ENCODE peak calls at places on chromosomes 11 and 22, in seven cellular contexts. B is stomach, H is esophagus squamous epithelium, Z is uterus, S is cardiac muscle cell, W is neuronal stem cell, V is GM23248. A is an unnamed sample.

GRCh38 chr11:130561441-130561881 is 113.0 kb downstream of the ADAMTS15 start:
- DNase-seq in W (no peak), H (no peak), B (no peak), Z (no peak), V (peak; percentile 44), S (peak; percentile 36), A (no peak)

GRCh38 chr22:49953027-49953679 is 7.4 kb upstream of the PIM3 start:
- DNase-seq in H (no peak), B (peak; percentile 92), V (no peak), W (no peak), Z (no peak), S (no peak), A (no peak)

GRCh38 chr22:50485221-50486131 is 1.2 kb upstream of the MIOX start:
- DNase-seq in W (no peak), Z (no peak), V (peak; percentile 43), B (peak; percentile 86), S (no peak), H (no peak), A (no peak)

GRCh38 chr22:23903328-23903971 is 9.3 kb downstream of the MIF start:
- DNase-seq in S (no peak), V (no peak), H (no peak), W (no peak), B (no peak), Z (no peak), A (no peak)

GRCh38 chr11:111148953-111149352 is 96.6 kb upstream of the POU2AF2 start:
- DNase-seq in B (no peak), S (peak; percentile 68), W (no peak), Z (no peak), V (peak; percentile 33), H (no peak), A (no peak)

GRCh38 chr11:61766353-61766841 is 14.0 kb downstream of the MYRF start:
- DNase-seq in H (no peak), B (peak; percentile 87), V (no peak), Z (peak; percentile 83), S (no peak), W (no peak), A (no peak)

GRCh38 chr11:116519499-116519898 is 253.3 kb downstream of the BUD13 start:
- DNase-seq in W (no peak), B (peak; percentile 10), S (no peak), Z (no peak), V (no peak), H (no peak), A (peak; percentile 3)

GRCh38 chr11:101459020-101459419 is 124.8 kb downstream of the TRPC6 start:
- DNase-seq in V (no peak), B (no peak), Z (no peak), W (no peak), H (no peak), S (no peak), A (no peak)

GRCh38 chr11:129280027-129280811 is 88.1 kb upstream of the ARHGAP32 start:
- DNase-seq in B (no peak), Z (no peak), S (peak; percentile 40), H (no peak), V (peak; percentile 81), W (no peak), A (no peak)

GRCh38 chr11:120254788-120255518 is 15.0 kb downstream of the POU2F3 start:
- DNase-seq in V (no peak), B (no peak), W (peak; percentile 36), Z (no peak), S (no peak), H (no peak), A (no peak)

GRCh38 chr11:5004429-5005274 is 10.0 kb downstream of the OR51L1 start:
- DNase-seq in H (no peak), S (peak; percentile 74), Z (no peak), B (peak; percentile 72), V (peak; percentile 75), W (peak; percentile 46), A (no peak)

GRCh38 chr11:114078423-114078822 is 18.9 kb downstream of the ZBTB16 start:
- DNase-seq in H (no peak), S (no peak), W (no peak), B (no peak), V (no peak), Z (no peak), A (peak; percentile 91)

GRCh38 chr11:114077482-114078305 is 18.2 kb downstream of the ZBTB16 start:
- DNase-seq in W (no peak), B (no peak), V (no peak), S (no peak), Z (no peak), H (no peak), A (peak; percentile 75)

GRCh38 chr11:114080219-114080618 is 20.7 kb downstream of the ZBTB16 start:
- DNase-seq in Z (no peak), B (no peak), S (peak; percentile 68), V (peak; percentile 35), W (no peak), H (no peak), A (no peak)

GRCh38 chr11:114080769-114081168 is 21.3 kb downstream of the ZBTB16 start:
- DNase-seq in H (no peak), S (no peak), V (no peak), Z (no peak), W (no peak), B (no peak), A (no peak)

DNA sequence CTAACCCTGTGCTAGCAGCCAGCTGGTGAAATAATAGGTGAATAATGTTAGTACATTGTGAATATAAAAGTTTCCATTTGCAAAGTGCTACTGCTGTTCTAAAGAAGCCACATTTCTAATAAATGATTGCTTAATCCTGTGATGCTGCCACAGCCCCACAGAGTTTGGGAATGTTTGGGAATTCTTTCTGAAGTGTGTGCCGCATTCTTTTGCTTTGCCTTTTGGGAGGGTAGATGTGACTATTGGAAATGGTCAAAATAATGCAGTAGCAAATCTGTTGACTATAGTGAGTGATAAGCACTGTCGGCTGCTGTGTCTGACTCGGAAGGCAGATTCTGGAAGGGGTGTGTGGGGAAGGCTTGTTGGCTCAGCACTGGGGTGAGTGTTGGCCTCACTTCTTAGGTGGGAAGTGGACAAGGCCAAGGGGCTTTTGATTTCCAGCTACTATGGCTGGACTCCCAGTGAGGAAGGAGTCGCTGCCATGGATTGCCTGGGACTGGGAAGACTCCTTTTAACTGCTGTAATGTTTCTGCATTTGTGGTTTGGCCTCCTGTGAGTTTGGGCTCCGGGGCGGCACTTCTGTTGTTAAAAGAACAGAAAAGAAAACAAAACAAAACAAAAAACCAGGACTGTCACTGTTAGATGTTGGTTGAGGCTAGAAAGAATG is 20.0 kb downstream of the ZBTB16 start:
- DNase-seq in H (no peak), W (no peak), V (peak; percentile 24), B (no peak), S (peak; percentile 76), Z (no peak), A (no peak)
- H3K4me1 ChIP-seq in H (peaks cover 69% of the 10 kb centered on the region), W (peaks cover 55% of the 10 kb centered on the region), V (peaks cover 3% of the 10 kb centered on the region), B (peaks cover 100% of the 10 kb centered on the region), S (peaks cover 36% of the 10 kb centered on the region), Z (peaks cover 48% of the 10 kb centered on the region), A (peaks cover 74% of the 10 kb centered on the region)

DNA sequence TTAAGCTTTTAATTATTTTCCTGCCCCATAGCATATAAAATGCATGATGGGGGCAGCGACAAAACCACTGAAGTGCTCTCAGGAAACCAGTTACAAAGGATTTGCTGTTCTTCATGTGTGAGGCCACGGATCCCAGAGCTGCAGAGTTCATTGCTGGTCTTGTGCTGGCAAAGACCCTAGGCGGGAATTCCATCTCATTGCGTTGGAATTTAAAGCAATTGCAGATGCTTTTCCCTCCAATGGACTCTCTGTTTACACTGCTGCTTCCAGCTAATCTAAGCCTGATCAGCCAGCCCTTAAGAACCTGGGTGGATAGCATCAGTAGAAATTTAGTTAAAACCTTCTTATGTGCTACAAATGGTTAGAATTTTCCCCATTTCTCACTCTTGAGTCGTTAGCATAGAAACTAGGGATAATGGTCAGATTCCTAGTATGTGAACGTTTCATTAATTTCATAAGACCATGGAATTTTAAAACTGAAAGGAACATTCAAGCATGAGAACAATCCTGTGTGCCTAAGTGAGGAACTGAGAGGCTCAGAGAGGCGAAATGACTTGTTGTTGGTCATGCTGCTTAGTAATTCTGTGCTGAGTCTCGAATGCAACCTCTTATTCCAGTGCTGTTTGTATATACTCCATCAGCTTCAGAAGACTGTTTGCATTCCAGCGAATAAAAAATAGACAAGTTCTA is 36.1 kb upstream of the ADSL start:
- DNase-seq in B (no peak), W (no peak), H (no peak), V (peak; percentile 93), S (peak; percentile 58), Z (peak; percentile 48), A (no peak)
- H3K4me3 ChIP-seq in B (no peak overlapping the region), W (no peak overlapping the region), H (peak overlapping the region; percentile 33), V (peak overlapping the region; percentile 58), S (no peak overlapping the region), Z (no peak overlapping the region), A (no peak overlapping the region)

GRCh38 chr11:66418168-66418985 is 2.5 kb upstream of the NPAS4 start:
- DNase-seq in V (peak; percentile 99), B (peak; percentile 48), S (peak; percentile 97), W (peak; percentile 91), Z (peak; percentile 93), H (no peak), A (peak; percentile 89)
- H3K4me1 ChIP-seq in V (peaks cover 12% of the 10 kb centered on the region), B (peaks cover 47% of the 10 kb centered on the region), S (peaks cover 40% of the 10 kb centered on the region), W (peaks cover 5% of the 10 kb centered on the region), Z (peaks cover 14% of the 10 kb centered on the region), H (peaks cover 6% of the 10 kb centered on the region), A (no peaks in the 10 kb centered on the region)

DNA sequence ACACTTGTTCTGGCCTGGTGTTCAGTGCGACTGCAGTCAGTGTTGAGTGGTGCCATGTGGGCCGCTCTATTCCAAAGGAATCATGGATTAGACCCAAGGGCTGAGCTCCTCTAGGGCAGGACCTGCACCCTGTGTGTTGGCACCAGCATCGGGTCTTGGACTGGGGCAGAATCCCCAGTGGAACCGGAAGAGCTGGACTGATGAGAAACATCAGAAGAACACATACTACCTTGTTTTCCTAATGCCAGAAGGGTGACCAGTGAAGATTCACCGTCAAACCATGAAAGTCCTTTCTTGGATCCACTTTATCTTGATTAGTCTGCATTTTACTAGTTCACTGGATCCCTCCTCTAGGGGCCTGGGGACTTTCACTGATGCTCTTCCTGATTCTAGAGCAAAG is 11.2 kb upstream of the GLB1L3 start:
- DNase-seq in B (no peak), W (no peak), H (no peak), S (no peak), V (no peak), Z (no peak), A (no peak)
- H3K4me3 ChIP-seq in B (no peak overlapping the region), W (no peak overlapping the region), H (no peak overlapping the region), S (no peak overlapping the region), V (no peak overlapping the region), Z (no peak overlapping the region), A (no peak overlapping the region)

GRCh38 chr11:68425866-68426380 is 34.6 kb upstream of the PPP6R3 start:
- DNase-seq in Z (no peak), H (no peak), W (no peak), S (no peak), V (no peak), B (no peak), A (no peak)
- H3K4me1 ChIP-seq in Z (no peaks in the 10 kb centered on the region), H (no peaks in the 10 kb centered on the region), W (no peaks in the 10 kb centered on the region), S (no peaks in the 10 kb centered on the region), V (no peaks in the 10 kb centered on the region), B (no peaks in the 10 kb centered on the region), A (no peaks in the 10 kb centered on the region)

DNA sequence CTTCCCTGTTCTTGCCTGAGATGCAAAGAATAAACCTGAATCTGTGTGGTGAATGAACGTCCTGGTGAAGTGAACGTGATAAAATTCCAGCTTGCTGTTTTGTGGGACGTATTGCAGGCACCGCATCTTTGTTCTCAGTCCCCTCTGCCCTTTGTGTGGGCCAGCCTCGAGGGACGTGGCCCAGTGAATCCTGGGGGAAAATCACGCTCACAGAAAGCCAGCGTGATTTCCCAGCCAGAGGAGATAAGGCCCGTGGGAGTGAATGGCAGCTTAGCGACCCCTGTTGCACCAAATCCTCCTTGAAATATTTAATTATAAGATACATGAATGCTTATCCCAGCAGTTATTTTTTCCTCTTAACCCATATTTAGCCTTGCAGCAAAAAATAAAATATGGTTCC is 129.1 kb downstream of the COMMD9 start:
- DNase-seq in S (peak; percentile 39), B (no peak), Z (no peak), H (no peak), W (no peak), V (no peak), A (no peak)
- H3K4me3 ChIP-seq in S (no peak overlapping the region), B (no peak overlapping the region), Z (no peak overlapping the region), H (no peak overlapping the region), W (no peak overlapping the region), V (no peak overlapping the region), A (no peak overlapping the region)